ENCODE peak calls at places on chromosomes 2 and 18, in eight cellular contexts. W, Z, G, H, B, K, D and S are unnamed samples.

GRCh38 chr2:121625953-121626352 is 23.3 kb downstream of the CLASP1 start:
- DNase-seq in W (no peak), Z (no peak), G (no peak), H (no peak), B (no peak), K (no peak), D (no peak), S (no peak)

GRCh38 chr2:60483400-60483799 is 70.1 kb downstream of the BCL11A start:
- DNase-seq in W (no peak), Z (peak), G (no peak), H (no peak), B (peak), K (no peak), D (no peak), S (no peak)

GRCh38 chr2:226995625-226996041 is 159.8 kb downstream of the RHBDD1 start:
- DNase-seq in W (no peak), Z (no peak), G (no peak), H (no peak), B (no peak), K (no peak), D (peak), S (peak)

GRCh38 chr2:37589298-37589697 is 82.1 kb downstream of the CDC42EP3 start:
- DNase-seq in W (no peak), Z (no peak), G (no peak), H (no peak), B (no peak), K (no peak), D (peak), S (no peak)

GRCh38 chr18:28411806-28412205 is 234.9 kb upstream of the CDH2 start:
- DNase-seq in W (no peak), Z (no peak), G (no peak), H (no peak), B (peak), K (no peak), D (peak), S (no peak)

GRCh38 chr2:493278-493677 is 183.9 kb downstream of the TMEM18 start:
- DNase-seq in W (no peak), Z (no peak), G (no peak), H (no peak), B (no peak), K (no peak), D (no peak), S (no peak)

GRCh38 chr2:110747522-110748488 is 15.4 kb downstream of the ACOXL start:
- DNase-seq in W (no peak), Z (no peak), G (no peak), H (no peak), B (no peak), K (peak), D (no peak), S (no peak)

GRCh38 chr2:224948859-224949258 is 93.4 kb downstream of the DOCK10 start:
- DNase-seq in W (no peak), Z (no peak), G (no peak), H (no peak), B (peak), K (no peak), D (peak), S (no peak)

GRCh38 chr18:69948919-69949537 is 1.4 kb upstream of the CD226 start:
- DNase-seq in W (no peak), Z (no peak), G (no peak), H (no peak), B (no peak), K (no peak), D (no peak), S (no peak)

GRCh38 chr2:1051075-1051474 is 100.4 kb downstream of the SNTG2 start:
- DNase-seq in W (no peak), Z (no peak), G (no peak), H (no peak), B (peak), K (no peak), D (no peak), S (no peak)

GRCh38 chr18:21486905-21487437 is 113.5 kb downstream of the ESCO1 start:
- DNase-seq in W (no peak), Z (no peak), G (no peak), H (no peak), B (no peak), K (no peak), D (no peak), S (no peak)

GRCh38 chr2:60475311-60475830 is 78.1 kb downstream of the BCL11A start:
- DNase-seq in W (no peak), Z (no peak), G (no peak), H (no peak), B (peak), K (no peak), D (no peak), S (no peak)

GRCh38 chr2:186546842-186547241 is 43.0 kb upstream of the ITGAV start:
- DNase-seq in W (no peak), Z (no peak), G (no peak), H (no peak), B (peak), K (no peak), D (no peak), S (no peak)

GRCh38 chr2:171087547-171087946 is 73.1 kb downstream of the TLK1 start:
- DNase-seq in W (no peak), Z (no peak), G (no peak), H (no peak), B (no peak), K (no peak), D (no peak), S (no peak)

GRCh38 chr2:5373200-5373599 is 319.0 kb upstream of the SOX11 start:
- DNase-seq in W (no peak), Z (no peak), G (peak), H (no peak), B (no peak), K (no peak), D (no peak), S (no peak)

GRCh38 chr2:176364578-176364977 is 95.3 kb downstream of the MTX2 start:
- DNase-seq in W (no peak), Z (no peak), G (no peak), H (no peak), B (no peak), K (no peak), D (no peak), S (no peak)

GRCh38 chr18:616380-616995 is 19.7 kb downstream of the CLUL1 start:
- DNase-seq in W (no peak), Z (no peak), G (no peak), H (no peak), B (peak), K (no peak), D (peak), S (no peak)

GRCh38 chr2:54067851-54068375 is 47.5 kb upstream of the ACYP2 start:
- DNase-seq in W (no peak), Z (no peak), G (no peak), H (no peak), B (no peak), K (no peak), D (peak), S (no peak)

GRCh38 chr18:48540329-48541025 is 1.6 kb downstream of the CTIF start:
- DNase-seq in W (peak), Z (no peak), G (peak), H (peak), B (peak), K (peak), D (peak), S (peak)

GRCh38 chr2:84991404-84992151 is 20.6 kb downstream of the KCMF1 start:
- DNase-seq in W (no peak), Z (peak), G (no peak), H (no peak), B (peak), K (no peak), D (peak), S (no peak)

GRCh38 chr2:99424391-99424790 is 65.4 kb downstream of the REV1 start:
- DNase-seq in W (no peak), Z (no peak), G (no peak), H (no peak), B (no peak), K (no peak), D (no peak), S (no peak)

GRCh38 chr2:107810734-107811133 is 16.0 kb upstream of the RGPD4 start:
- DNase-seq in W (no peak), Z (no peak), G (no peak), H (no peak), B (no peak), K (no peak), D (no peak), S (no peak)

GRCh38 chr2:239824051-239824694 is 201.0 kb downstream of the NDUFA10 start:
- DNase-seq in W (no peak), Z (no peak), G (peak), H (peak), B (no peak), K (peak), D (peak), S (no peak)

GRCh38 chr2:215430528-215431187 is 5.2 kb downstream of the FN1 start:
- DNase-seq in W (no peak), Z (peak), G (no peak), H (no peak), B (peak), K (no peak), D (peak), S (no peak)

GRCh38 chr18:22728481-22729105 is 204.5 kb upstream of the RBBP8 start:
- DNase-seq in W (no peak), Z (no peak), G (no peak), H (no peak), B (no peak), K (no peak), D (no peak), S (no peak)

GRCh38 chr18:48488388-48488850 is 50.4 kb upstream of the CTIF start:
- DNase-seq in W (no peak), Z (peak), G (no peak), H (peak), B (peak), K (no peak), D (peak), S (peak)

GRCh38 chr2:73197579-73197978 is 4.8 kb upstream of the NOTO start:
- DNase-seq in W (no peak), Z (no peak), G (no peak), H (no peak), B (no peak), K (no peak), D (no peak), S (no peak)

GRCh38 chr2:229610871-229611270 is 103.5 kb downstream of the DNER start:
- DNase-seq in W (no peak), Z (no peak), G (no peak), H (no peak), B (no peak), K (no peak), D (peak), S (no peak)

GRCh38 chr18:31977270-31977872 is 34.4 kb upstream of the TRAPPC8 start:
- DNase-seq in W (peak), Z (no peak), G (no peak), H (no peak), B (peak), K (no peak), D (peak), S (peak)

GRCh38 chr2:10404324-10405143 is 43.6 kb downstream of the ODC1 start:
- DNase-seq in W (no peak), Z (no peak), G (no peak), H (no peak), B (no peak), K (no peak), D (peak), S (no peak)

GRCh38 chr2:207333599-207334308 is 168.0 kb upstream of the KLF7 start:
- DNase-seq in W (no peak), Z (no peak), G (no peak), H (no peak), B (no peak), K (no peak), D (peak), S (no peak)

GRCh38 chr2:107412981-107413380 is 413.7 kb upstream of the RGPD4 start:
- DNase-seq in W (no peak), Z (no peak), G (no peak), H (no peak), B (no peak), K (no peak), D (peak), S (no peak)

GRCh38 chr2:227862227-227862740 is 9.1 kb upstream of the DAW1 start:
- DNase-seq in W (no peak), Z (no peak), G (no peak), H (no peak), B (no peak), K (no peak), D (no peak), S (no peak)

GRCh38 chr2:100052645-100053044 is 89.7 kb downstream of the AFF3 start:
- DNase-seq in W (no peak), Z (no peak), G (no peak), H (no peak), B (no peak), K (no peak), D (no peak), S (no peak)

GRCh38 chr2:25310690-25310964 is 31.1 kb downstream of the DNMT3A start:
- DNase-seq in W (no peak), Z (no peak), G (no peak), H (no peak), B (no peak), K (no peak), D (no peak), S (no peak)

GRCh38 chr2:96205888-96206287 is 2.7 kb downstream of the STARD7 start:
- DNase-seq in W (no peak), Z (no peak), G (no peak), H (no peak), B (peak), K (no peak), D (peak), S (no peak)